ENCODE peak calls at places on chromosomes 2 and 18, in nine cellular contexts. B is HT-29; F is midbrain; N is NCI-H748 treated with DMSO at 0.1 percent for 48 hours; X is germinal center; G is activated effector memory CD4-positive, alpha-beta T cell treated with anti-CD3 and anti-CD28 coated beads, Interleukin-2, amount 50 U/mL, for 16 hours; P is hepatocyte; I is A549; H is KBM-7. O is an unnamed sample.

GRCh38 chr2:9099341-9099751 is 95.9 kb upstream of the MBOAT2 start:
- DNase-seq in B (no peak), F (no peak), N (no peak), X (peak; percentile 28), G (peak; percentile 33), P (no peak), I (no peak), H (no peak), O (no peak)

GRCh38 chr18:77254711-77255110 is 5.1 kb downstream of the GALR1 start:
- DNase-seq in B (no peak), F (no peak), N (peak; percentile 16), X (no peak), G (no peak), P (no peak), I (no peak), H (no peak), O (no peak)

GRCh38 chr2:220539481-220539880 is 912.1 kb downstream of the SLC4A3 start:
- DNase-seq in B (no peak), F (no peak), N (no peak), X (no peak), G (no peak), P (no peak), I (no peak), H (no peak), O (no peak)

GRCh38 chr2:226911932-226912331 is 76.1 kb downstream of the RHBDD1 start:
- DNase-seq in B (no peak), F (no peak), N (no peak), X (no peak), G (no peak), P (no peak), I (no peak), H (no peak), O (no peak)

GRCh38 chr2:218745559-218746469 is 35.2 kb downstream of the TTLL4 start:
- DNase-seq in B (peak; percentile 30), F (peak; percentile 97), N (no peak), X (no peak), G (no peak), P (peak; percentile 33), I (no peak), H (no peak), O (no peak)

GRCh38 chr2:218829868-218830451 is 1.6 kb downstream of the PRKAG3 start:
- DNase-seq in B (no peak), F (no peak), N (peak; percentile 31), X (no peak), G (no peak), P (no peak), I (no peak), H (no peak), O (no peak)

GRCh38 chr2:124489686-124490085 is 464.6 kb downstream of the CNTNAP5 start:
- DNase-seq in B (no peak), F (no peak), N (no peak), X (no peak), G (no peak), P (no peak), I (no peak), H (no peak), O (no peak)

GRCh38 chr2:12589802-12590320 is 126.9 kb upstream of the TRIB2 start:
- DNase-seq in B (no peak), F (no peak), N (no peak), X (peak; percentile 14), G (no peak), P (no peak), I (no peak), H (no peak), O (no peak)

GRCh38 chr2:59930430-59930829 is 623.0 kb downstream of the BCL11A start:
- DNase-seq in B (no peak), F (no peak), N (no peak), X (no peak), G (no peak), P (no peak), I (no peak), H (no peak), O (no peak)

GRCh38 chr2:171579481-171579880 is 57.2 kb downstream of the CYBRD1 start:
- DNase-seq in B (no peak), F (no peak), N (no peak), X (no peak), G (no peak), P (no peak), I (no peak), H (no peak), O (no peak)